ENCODE peak calls at places on chromosome 20, in ten cellular contexts. One of them, this sample, is unnamed.

GRCh38 chr20:63978319-63979220 is 872 bp downstream of the SAMD10 start:
- DNase-seq in KBM-7: peak
- DNase-seq in AG04450: no peak
- DNase-seq in heart left ventricle: peak
- DNase-seq in progenitor cell of endocrine pancreas: peak
- DNase-seq in putamen: no peak
- DNase-seq in right atrium auricular region: no peak
- DNase-seq in stimulated activated CD8-positive, alpha-beta memory T cell treated with anti-CD3 and anti-CD28 coated beads, Interleukin-15, amount 100 ng/mL, for 24 hours: no peak
- DNase-seq in stimulated activated CD4-positive, alpha-beta T cell treated with anti-CD3 and anti-CD28 coated beads, Interleukin-1b, Interleukin-23, amount 100 ng/mL, for 24 hours: no peak
- DNase-seq in OCI-M1: peak
- DNase-seq in this sample: peak

GRCh38 chr20:5696011-5696559 is 54.1 kb upstream of the SHLD1 start:
- DNase-seq in AG04450: peak
- DNase-seq in putamen: no peak
- DNase-seq in stimulated activated CD4-positive, alpha-beta T cell treated with anti-CD3 and anti-CD28 coated beads, Interleukin-1b, Interleukin-23, amount 100 ng/mL, for 24 hours: no peak
- DNase-seq in progenitor cell of endocrine pancreas: no peak
- DNase-seq in heart left ventricle: no peak
- DNase-seq in right atrium auricular region: peak
- DNase-seq in stimulated activated CD8-positive, alpha-beta memory T cell treated with anti-CD3 and anti-CD28 coated beads, Interleukin-15, amount 100 ng/mL, for 24 hours: no peak
- DNase-seq in OCI-M1: no peak
- DNase-seq in KBM-7: no peak
- DNase-seq in this sample: no peak

GRCh38 chr20:2417142-2417541 is 36.4 kb downstream of the TGM6 start:
- DNase-seq in stimulated activated CD4-positive, alpha-beta T cell treated with anti-CD3 and anti-CD28 coated beads, Interleukin-1b, Interleukin-23, amount 100 ng/mL, for 24 hours: no peak
- DNase-seq in right atrium auricular region: peak
- DNase-seq in putamen: no peak
- DNase-seq in OCI-M1: no peak
- DNase-seq in KBM-7: no peak
- DNase-seq in progenitor cell of endocrine pancreas: no peak
- DNase-seq in heart left ventricle: no peak
- DNase-seq in stimulated activated CD8-positive, alpha-beta memory T cell treated with anti-CD3 and anti-CD28 coated beads, Interleukin-15, amount 100 ng/mL, for 24 hours: no peak
- DNase-seq in AG04450: no peak
- DNase-seq in this sample: no peak

GRCh38 chr20:63626424-63627128 is at the start of gene GMEB2:
- DNase-seq in progenitor cell of endocrine pancreas: no peak
- DNase-seq in stimulated activated CD8-positive, alpha-beta memory T cell treated with anti-CD3 and anti-CD28 coated beads, Interleukin-15, amount 100 ng/mL, for 24 hours: no peak
- DNase-seq in putamen: peak
- DNase-seq in KBM-7: no peak
- DNase-seq in OCI-M1: peak
- DNase-seq in right atrium auricular region: no peak
- DNase-seq in stimulated activated CD4-positive, alpha-beta T cell treated with anti-CD3 and anti-CD28 coated beads, Interleukin-1b, Interleukin-23, amount 100 ng/mL, for 24 hours: no peak
- DNase-seq in AG04450: no peak
- DNase-seq in heart left ventricle: peak
- DNase-seq in this sample: peak

GRCh38 chr20:4091332-4092135 is 76.2 kb upstream of the RNF24 start:
- DNase-seq in AG04450: peak
- DNase-seq in stimulated activated CD8-positive, alpha-beta memory T cell treated with anti-CD3 and anti-CD28 coated beads, Interleukin-15, amount 100 ng/mL, for 24 hours: no peak
- DNase-seq in KBM-7: peak
- DNase-seq in putamen: no peak
- DNase-seq in OCI-M1: peak
- DNase-seq in stimulated activated CD4-positive, alpha-beta T cell treated with anti-CD3 and anti-CD28 coated beads, Interleukin-1b, Interleukin-23, amount 100 ng/mL, for 24 hours: no peak
- DNase-seq in heart left ventricle: peak
- DNase-seq in progenitor cell of endocrine pancreas: peak
- DNase-seq in right atrium auricular region: peak
- DNase-seq in this sample: peak

GRCh38 chr20:62302341-62303048 is at the start of gene ADRM1:
- DNase-seq in OCI-M1: peak
- DNase-seq in KBM-7: peak
- DNase-seq in stimulated activated CD4-positive, alpha-beta T cell treated with anti-CD3 and anti-CD28 coated beads, Interleukin-1b, Interleukin-23, amount 100 ng/mL, for 24 hours: peak
- DNase-seq in progenitor cell of endocrine pancreas: peak
- DNase-seq in heart left ventricle: peak
- DNase-seq in right atrium auricular region: peak
- DNase-seq in stimulated activated CD8-positive, alpha-beta memory T cell treated with anti-CD3 and anti-CD28 coated beads, Interleukin-15, amount 100 ng/mL, for 24 hours: peak
- DNase-seq in AG04450: peak
- DNase-seq in putamen: peak
- DNase-seq in this sample: peak

GRCh38 chr20:37876863-37877262 is 26.1 kb upstream of the VSTM2L start:
- DNase-seq in heart left ventricle: no peak
- DNase-seq in stimulated activated CD4-positive, alpha-beta T cell treated with anti-CD3 and anti-CD28 coated beads, Interleukin-1b, Interleukin-23, amount 100 ng/mL, for 24 hours: no peak
- DNase-seq in stimulated activated CD8-positive, alpha-beta memory T cell treated with anti-CD3 and anti-CD28 coated beads, Interleukin-15, amount 100 ng/mL, for 24 hours: no peak
- DNase-seq in OCI-M1: no peak
- DNase-seq in progenitor cell of endocrine pancreas: no peak
- DNase-seq in AG04450: no peak
- DNase-seq in putamen: no peak
- DNase-seq in KBM-7: no peak
- DNase-seq in right atrium auricular region: no peak
- DNase-seq in this sample: no peak

GRCh38 chr20:60131375-60131774 is 173.2 kb downstream of the CDH26 start:
- DNase-seq in OCI-M1: no peak
- DNase-seq in putamen: no peak
- DNase-seq in stimulated activated CD8-positive, alpha-beta memory T cell treated with anti-CD3 and anti-CD28 coated beads, Interleukin-15, amount 100 ng/mL, for 24 hours: no peak
- DNase-seq in progenitor cell of endocrine pancreas: no peak
- DNase-seq in KBM-7: peak
- DNase-seq in heart left ventricle: no peak
- DNase-seq in stimulated activated CD4-positive, alpha-beta T cell treated with anti-CD3 and anti-CD28 coated beads, Interleukin-1b, Interleukin-23, amount 100 ng/mL, for 24 hours: no peak
- DNase-seq in AG04450: no peak
- DNase-seq in right atrium auricular region: no peak
- DNase-seq in this sample: peak

GRCh38 chr20:57547250-57547649 is 13.7 kb upstream of the PCK1 start:
- DNase-seq in right atrium auricular region: no peak
- DNase-seq in stimulated activated CD8-positive, alpha-beta memory T cell treated with anti-CD3 and anti-CD28 coated beads, Interleukin-15, amount 100 ng/mL, for 24 hours: no peak
- DNase-seq in stimulated activated CD4-positive, alpha-beta T cell treated with anti-CD3 and anti-CD28 coated beads, Interleukin-1b, Interleukin-23, amount 100 ng/mL, for 24 hours: no peak
- DNase-seq in AG04450: no peak
- DNase-seq in putamen: no peak
- DNase-seq in progenitor cell of endocrine pancreas: no peak
- DNase-seq in OCI-M1: no peak
- DNase-seq in heart left ventricle: no peak
- DNase-seq in KBM-7: no peak
- DNase-seq in this sample: no peak

GRCh38 chr20:46631212-46631869 is 19.9 kb downstream of the SLC13A3 start:
- DNase-seq in putamen: no peak
- DNase-seq in progenitor cell of endocrine pancreas: no peak
- DNase-seq in AG04450: no peak
- DNase-seq in stimulated activated CD8-positive, alpha-beta memory T cell treated with anti-CD3 and anti-CD28 coated beads, Interleukin-15, amount 100 ng/mL, for 24 hours: no peak
- DNase-seq in heart left ventricle: no peak
- DNase-seq in right atrium auricular region: no peak
- DNase-seq in OCI-M1: peak
- DNase-seq in stimulated activated CD4-positive, alpha-beta T cell treated with anti-CD3 and anti-CD28 coated beads, Interleukin-1b, Interleukin-23, amount 100 ng/mL, for 24 hours: no peak
- DNase-seq in KBM-7: peak
- DNase-seq in this sample: peak

GRCh38 chr20:60056345-60057122 is 98.3 kb downstream of the CDH26 start:
- DNase-seq in KBM-7: peak
- DNase-seq in putamen: no peak
- DNase-seq in heart left ventricle: no peak
- DNase-seq in stimulated activated CD4-positive, alpha-beta T cell treated with anti-CD3 and anti-CD28 coated beads, Interleukin-1b, Interleukin-23, amount 100 ng/mL, for 24 hours: no peak
- DNase-seq in right atrium auricular region: peak
- DNase-seq in stimulated activated CD8-positive, alpha-beta memory T cell treated with anti-CD3 and anti-CD28 coated beads, Interleukin-15, amount 100 ng/mL, for 24 hours: no peak
- DNase-seq in OCI-M1: peak
- DNase-seq in progenitor cell of endocrine pancreas: no peak
- DNase-seq in AG04450: no peak
- DNase-seq in this sample: peak

GRCh38 chr20:32963176-32963575 is 41.1 kb downstream of the SUN5 start:
- DNase-seq in AG04450: no peak
- DNase-seq in right atrium auricular region: no peak
- DNase-seq in stimulated activated CD4-positive, alpha-beta T cell treated with anti-CD3 and anti-CD28 coated beads, Interleukin-1b, Interleukin-23, amount 100 ng/mL, for 24 hours: no peak
- DNase-seq in putamen: no peak
- DNase-seq in OCI-M1: no peak
- DNase-seq in KBM-7: no peak
- DNase-seq in stimulated activated CD8-positive, alpha-beta memory T cell treated with anti-CD3 and anti-CD28 coated beads, Interleukin-15, amount 100 ng/mL, for 24 hours: no peak
- DNase-seq in heart left ventricle: no peak
- DNase-seq in progenitor cell of endocrine pancreas: no peak
- DNase-seq in this sample: no peak

GRCh38 chr20:2289475-2289874 is 6.3 kb upstream of the TGM3 start:
- DNase-seq in stimulated activated CD8-positive, alpha-beta memory T cell treated with anti-CD3 and anti-CD28 coated beads, Interleukin-15, amount 100 ng/mL, for 24 hours: no peak
- DNase-seq in AG04450: no peak
- DNase-seq in putamen: no peak
- DNase-seq in OCI-M1: peak
- DNase-seq in stimulated activated CD4-positive, alpha-beta T cell treated with anti-CD3 and anti-CD28 coated beads, Interleukin-1b, Interleukin-23, amount 100 ng/mL, for 24 hours: no peak
- DNase-seq in heart left ventricle: no peak
- DNase-seq in right atrium auricular region: no peak
- DNase-seq in KBM-7: peak
- DNase-seq in progenitor cell of endocrine pancreas: no peak
- DNase-seq in this sample: peak

This sample was measured in MV-4-11.